ENCODE peak calls at places on chromosomes 11 and 22, in four cellular contexts. One of them, this sample, is unnamed.

GRCh38 chr11:84909740-84910139 is 717.4 kb downstream of the DLG2 start:
- DNase-seq in HEK293T: no peak
- DNase-seq in stimulated activated naive CD8-positive, alpha-beta T cell treated with anti-CD3 and anti-CD28 coated beads, Interleukin-15, amount 100 ng/mL, for 72 hours: no peak
- DNase-seq in dorsolateral prefrontal cortex: no peak
- DNase-seq in this sample: no peak

GRCh38 chr11:60887531-60887930 is 18.9 kb downstream of the PRPF19 start:
- DNase-seq in HEK293T: peak; percentile 51
- DNase-seq in stimulated activated naive CD8-positive, alpha-beta T cell treated with anti-CD3 and anti-CD28 coated beads, Interleukin-15, amount 100 ng/mL, for 72 hours: no peak
- DNase-seq in dorsolateral prefrontal cortex: peak; percentile 48
- DNase-seq in this sample: peak; percentile 55

GRCh38 chr11:6333112-6333511 is 12.8 kb upstream of the CAVIN3 start:
- DNase-seq in HEK293T: no peak
- DNase-seq in stimulated activated naive CD8-positive, alpha-beta T cell treated with anti-CD3 and anti-CD28 coated beads, Interleukin-15, amount 100 ng/mL, for 72 hours: no peak
- DNase-seq in dorsolateral prefrontal cortex: peak; percentile 23
- DNase-seq in this sample: no peak

GRCh38 chr11:3341298-3341697 is 37.6 kb downstream of the ZNF195 start:
- DNase-seq in HEK293T: peak; percentile 60
- DNase-seq in stimulated activated naive CD8-positive, alpha-beta T cell treated with anti-CD3 and anti-CD28 coated beads, Interleukin-15, amount 100 ng/mL, for 72 hours: peak; percentile 63
- DNase-seq in dorsolateral prefrontal cortex: peak; percentile 31
- DNase-seq in this sample: peak; percentile 84

GRCh38 chr11:100752371-100753073 is 65.4 kb downstream of the ARHGAP42 start:
- DNase-seq in HEK293T: no peak
- DNase-seq in stimulated activated naive CD8-positive, alpha-beta T cell treated with anti-CD3 and anti-CD28 coated beads, Interleukin-15, amount 100 ng/mL, for 72 hours: no peak
- DNase-seq in dorsolateral prefrontal cortex: no peak
- DNase-seq in this sample: no peak

GRCh38 chr11:67356867-67357561 is 3.7 kb upstream of the POLD4 start:
- DNase-seq in HEK293T: peak; percentile 79
- DNase-seq in stimulated activated naive CD8-positive, alpha-beta T cell treated with anti-CD3 and anti-CD28 coated beads, Interleukin-15, amount 100 ng/mL, for 72 hours: peak; percentile 67
- DNase-seq in dorsolateral prefrontal cortex: peak; percentile 50
- DNase-seq in this sample: peak; percentile 78

GRCh38 chr11:103661991-103662390 is 374.4 kb upstream of the DDI1 start:
- DNase-seq in HEK293T: no peak
- DNase-seq in stimulated activated naive CD8-positive, alpha-beta T cell treated with anti-CD3 and anti-CD28 coated beads, Interleukin-15, amount 100 ng/mL, for 72 hours: no peak
- DNase-seq in dorsolateral prefrontal cortex: no peak
- DNase-seq in this sample: no peak

GRCh38 chr11:6992457-6993431 is 27.4 kb downstream of the ZNF214 start:
- DNase-seq in HEK293T: no peak
- DNase-seq in stimulated activated naive CD8-positive, alpha-beta T cell treated with anti-CD3 and anti-CD28 coated beads, Interleukin-15, amount 100 ng/mL, for 72 hours: no peak
- DNase-seq in dorsolateral prefrontal cortex: no peak
- DNase-seq in this sample: no peak

GRCh38 chr11:20373568-20374209 is 10.2 kb downstream of the HTATIP2 start:
- DNase-seq in HEK293T: no peak
- DNase-seq in stimulated activated naive CD8-positive, alpha-beta T cell treated with anti-CD3 and anti-CD28 coated beads, Interleukin-15, amount 100 ng/mL, for 72 hours: no peak
- DNase-seq in dorsolateral prefrontal cortex: no peak
- DNase-seq in this sample: no peak

GRCh38 chr11:112751312-112751711 is 209.9 kb upstream of the NCAM1 start:
- DNase-seq in HEK293T: no peak
- DNase-seq in stimulated activated naive CD8-positive, alpha-beta T cell treated with anti-CD3 and anti-CD28 coated beads, Interleukin-15, amount 100 ng/mL, for 72 hours: no peak
- DNase-seq in dorsolateral prefrontal cortex: no peak
- DNase-seq in this sample: no peak

GRCh38 chr11:70183483-70184176 is 19.5 kb upstream of the FADD start:
- DNase-seq in HEK293T: no peak
- DNase-seq in stimulated activated naive CD8-positive, alpha-beta T cell treated with anti-CD3 and anti-CD28 coated beads, Interleukin-15, amount 100 ng/mL, for 72 hours: no peak
- DNase-seq in dorsolateral prefrontal cortex: no peak
- DNase-seq in this sample: no peak

GRCh38 chr11:111586305-111586915 is 15.8 kb upstream of the SIK2 start:
- DNase-seq in HEK293T: peak; percentile 32
- DNase-seq in stimulated activated naive CD8-positive, alpha-beta T cell treated with anti-CD3 and anti-CD28 coated beads, Interleukin-15, amount 100 ng/mL, for 72 hours: peak; percentile 33
- DNase-seq in dorsolateral prefrontal cortex: peak; percentile 32
- DNase-seq in this sample: no peak

GRCh38 chr22:38554281-38554680 is 15.7 kb downstream of the DMC1 start:
- DNase-seq in HEK293T: no peak
- DNase-seq in stimulated activated naive CD8-positive, alpha-beta T cell treated with anti-CD3 and anti-CD28 coated beads, Interleukin-15, amount 100 ng/mL, for 72 hours: no peak
- DNase-seq in dorsolateral prefrontal cortex: no peak
- DNase-seq in this sample: no peak

GRCh38 chr11:126680109-126680508 is 320.5 kb downstream of the KIRREL3 start:
- DNase-seq in HEK293T: no peak
- DNase-seq in stimulated activated naive CD8-positive, alpha-beta T cell treated with anti-CD3 and anti-CD28 coated beads, Interleukin-15, amount 100 ng/mL, for 72 hours: no peak
- DNase-seq in dorsolateral prefrontal cortex: no peak
- DNase-seq in this sample: no peak

GRCh38 chr11:473975-474785 is 24.1 kb downstream of the PTDSS2 start:
- DNase-seq in HEK293T: no peak
- DNase-seq in stimulated activated naive CD8-positive, alpha-beta T cell treated with anti-CD3 and anti-CD28 coated beads, Interleukin-15, amount 100 ng/mL, for 72 hours: no peak
- DNase-seq in dorsolateral prefrontal cortex: no peak
- DNase-seq in this sample: no peak

GRCh38 chr11:68472778-68473177 is 12.2 kb downstream of the PPP6R3 start:
- DNase-seq in HEK293T: no peak
- DNase-seq in stimulated activated naive CD8-positive, alpha-beta T cell treated with anti-CD3 and anti-CD28 coated beads, Interleukin-15, amount 100 ng/mL, for 72 hours: no peak
- DNase-seq in dorsolateral prefrontal cortex: no peak
- DNase-seq in this sample: no peak

GRCh38 chr11:44904261-44905080 is 46.2 kb downstream of the TP53I11 start:
- DNase-seq in HEK293T: no peak
- DNase-seq in stimulated activated naive CD8-positive, alpha-beta T cell treated with anti-CD3 and anti-CD28 coated beads, Interleukin-15, amount 100 ng/mL, for 72 hours: no peak
- DNase-seq in dorsolateral prefrontal cortex: no peak
- DNase-seq in this sample: no peak

GRCh38 chr11:70394211-70394950 is 3.9 kb upstream of the CTTN start:
- DNase-seq in HEK293T: no peak
- DNase-seq in stimulated activated naive CD8-positive, alpha-beta T cell treated with anti-CD3 and anti-CD28 coated beads, Interleukin-15, amount 100 ng/mL, for 72 hours: no peak
- DNase-seq in dorsolateral prefrontal cortex: no peak
- DNase-seq in this sample: no peak

GRCh38 chr11:117663826-117664225 is 133.2 kb downstream of the DSCAML1 start:
- DNase-seq in HEK293T: no peak
- DNase-seq in stimulated activated naive CD8-positive, alpha-beta T cell treated with anti-CD3 and anti-CD28 coated beads, Interleukin-15, amount 100 ng/mL, for 72 hours: no peak
- DNase-seq in dorsolateral prefrontal cortex: peak; percentile 76
- DNase-seq in this sample: no peak

GRCh38 chr22:22591348-22592299 is 32.6 kb upstream of the PRAME start:
- DNase-seq in HEK293T: no peak
- DNase-seq in stimulated activated naive CD8-positive, alpha-beta T cell treated with anti-CD3 and anti-CD28 coated beads, Interleukin-15, amount 100 ng/mL, for 72 hours: no peak
- DNase-seq in dorsolateral prefrontal cortex: peak; percentile 33
- DNase-seq in this sample: no peak

GRCh38 chr22:47335958-47336357 is 573.5 kb downstream of the TBC1D22A start:
- DNase-seq in HEK293T: no peak
- DNase-seq in stimulated activated naive CD8-positive, alpha-beta T cell treated with anti-CD3 and anti-CD28 coated beads, Interleukin-15, amount 100 ng/mL, for 72 hours: no peak
- DNase-seq in dorsolateral prefrontal cortex: no peak
- DNase-seq in this sample: no peak

GRCh38 chr11:77345621-77346020 is 44.1 kb upstream of the GDPD4 start:
- DNase-seq in HEK293T: no peak
- DNase-seq in stimulated activated naive CD8-positive, alpha-beta T cell treated with anti-CD3 and anti-CD28 coated beads, Interleukin-15, amount 100 ng/mL, for 72 hours: no peak
- DNase-seq in dorsolateral prefrontal cortex: no peak
- DNase-seq in this sample: no peak

GRCh38 chr11:15750535-15751297 is 605.6 kb downstream of the SOX6 start:
- DNase-seq in HEK293T: no peak
- DNase-seq in stimulated activated naive CD8-positive, alpha-beta T cell treated with anti-CD3 and anti-CD28 coated beads, Interleukin-15, amount 100 ng/mL, for 72 hours: no peak
- DNase-seq in dorsolateral prefrontal cortex: no peak
- DNase-seq in this sample: no peak

GRCh38 chr11:64305691-64306562 is 603 bp downstream of the ESRRA start:
- DNase-seq in HEK293T: no peak
- DNase-seq in stimulated activated naive CD8-positive, alpha-beta T cell treated with anti-CD3 and anti-CD28 coated beads, Interleukin-15, amount 100 ng/mL, for 72 hours: peak; percentile 64
- DNase-seq in dorsolateral prefrontal cortex: peak; percentile 54
- DNase-seq in this sample: peak; percentile 85

GRCh38 chr11:103406357-103406756 is 297.1 kb downstream of the DYNC2H1 start:
- DNase-seq in HEK293T: no peak
- DNase-seq in stimulated activated naive CD8-positive, alpha-beta T cell treated with anti-CD3 and anti-CD28 coated beads, Interleukin-15, amount 100 ng/mL, for 72 hours: no peak
- DNase-seq in dorsolateral prefrontal cortex: no peak
- DNase-seq in this sample: no peak